ENCODE peak calls at places on chromosomes 11 and 22, in four cellular contexts. One of them, this sample, is unnamed.

GRCh38 chr11:72010529-72011233 is 12.0 kb downstream of the IL18BP start:
- DNase-seq in neural crest cell: no peak
- DNase-seq in endothelial cell: no peak
- DNase-seq in Peyer's patch: no peak
- DNase-seq in this sample: no peak

GRCh38 chr11:43789700-43790443 is 90.8 kb upstream of the ALKBH3 start:
- DNase-seq in endothelial cell: no peak
- DNase-seq in neural crest cell: no peak
- DNase-seq in Peyer's patch: no peak
- DNase-seq in this sample: no peak

GRCh38 chr11:111299111-111300026 is 1.0 kb downstream of the POU2AF3 start:
- DNase-seq in Peyer's patch: peak
- DNase-seq in endothelial cell: peak
- DNase-seq in neural crest cell: peak
- DNase-seq in this sample: peak

GRCh38 chr22:24333301-24333700 is 62.7 kb downstream of the SPECC1L start:
- DNase-seq in endothelial cell: no peak
- DNase-seq in neural crest cell: no peak
- DNase-seq in Peyer's patch: no peak
- DNase-seq in this sample: no peak

GRCh38 chr11:108620958-108621772 is 27.6 kb upstream of the EXPH5 start:
- DNase-seq in neural crest cell: no peak
- DNase-seq in Peyer's patch: no peak
- DNase-seq in endothelial cell: no peak
- DNase-seq in this sample: no peak

GRCh38 chr11:102186836-102187235 is 76.6 kb downstream of the YAP1 start:
- DNase-seq in endothelial cell: no peak
- DNase-seq in Peyer's patch: no peak
- DNase-seq in neural crest cell: peak
- DNase-seq in this sample: peak

GRCh38 chr22:43541462-43542407 is 129.9 kb downstream of the MPPED1 start:
- DNase-seq in Peyer's patch: no peak
- DNase-seq in neural crest cell: no peak
- DNase-seq in endothelial cell: no peak
- DNase-seq in this sample: no peak

GRCh38 chr11:76270387-76270786 is 64.1 kb upstream of the WNT11 start:
- DNase-seq in neural crest cell: no peak
- DNase-seq in endothelial cell: no peak
- DNase-seq in Peyer's patch: no peak
- DNase-seq in this sample: no peak

GRCh38 chr22:25749420-25750169 is 7.6 kb downstream of the MYO18B start:
- DNase-seq in neural crest cell: no peak
- DNase-seq in endothelial cell: no peak
- DNase-seq in Peyer's patch: no peak
- DNase-seq in this sample: no peak

GRCh38 chr11:68373810-68374501 is 61.6 kb downstream of the LRP5 start:
- DNase-seq in endothelial cell: no peak
- DNase-seq in neural crest cell: peak
- DNase-seq in Peyer's patch: no peak
- DNase-seq in this sample: peak

GRCh38 chr11:15119826-15120225 is 5.1 kb downstream of the INSC start:
- DNase-seq in endothelial cell: no peak
- DNase-seq in neural crest cell: no peak
- DNase-seq in Peyer's patch: no peak
- DNase-seq in this sample: no peak

GRCh38 chr11:65429724-65430405 is 7.3 kb downstream of the NEAT1 start:
- DNase-seq in Peyer's patch: peak
- DNase-seq in endothelial cell: no peak
- DNase-seq in neural crest cell: no peak
- DNase-seq in this sample: no peak

GRCh38 chr11:47995318-47995717 is 15.0 kb downstream of the PTPRJ start:
- DNase-seq in endothelial cell: no peak
- DNase-seq in neural crest cell: no peak
- DNase-seq in Peyer's patch: peak
- DNase-seq in this sample: no peak

GRCh38 chr22:45880732-45881523 is 96.0 kb downstream of the WNT7B start:
- DNase-seq in endothelial cell: no peak
- DNase-seq in Peyer's patch: peak
- DNase-seq in neural crest cell: peak
- DNase-seq in this sample: peak
- TF ChIP-seq CTCF in endothelial cell: no peak
- TF ChIP-seq CTCF in Peyer's patch: no peak
- TF ChIP-seq CTCF in neural crest cell: no peak
- TF ChIP-seq CTCF in this sample: peak

DNA sequence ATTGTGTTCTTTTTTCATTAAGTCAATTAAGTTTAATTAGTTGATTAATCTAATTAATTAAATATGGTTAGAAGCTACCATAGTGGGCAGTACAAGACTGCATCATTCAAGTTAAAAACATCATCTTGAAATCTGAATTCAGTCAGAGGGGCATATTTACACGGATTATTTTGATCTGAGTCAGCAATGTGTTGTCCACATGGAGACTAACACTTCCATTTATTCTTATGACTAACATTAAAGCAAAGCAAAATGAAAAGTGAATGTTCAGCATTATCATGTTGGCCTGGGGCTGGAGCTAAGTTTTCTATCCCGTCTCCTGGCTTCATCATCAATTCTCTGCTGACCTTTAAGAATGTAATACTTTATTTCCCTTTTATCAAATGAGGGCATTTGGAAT is 17.3 kb downstream of the FLI1 start:
- DNase-seq in endothelial cell: no peak
- DNase-seq in Peyer's patch: no peak
- DNase-seq in neural crest cell: no peak
- DNase-seq in this sample: no peak
- TF ChIP-seq CTCF in endothelial cell: no peak
- TF ChIP-seq CTCF in Peyer's patch: no peak
- TF ChIP-seq CTCF in neural crest cell: no peak
- TF ChIP-seq CTCF in this sample: no peak

GRCh38 chr22:37999236-37999635 is 14.9 kb upstream of the SOX10 start:
- DNase-seq in endothelial cell: no peak
- DNase-seq in Peyer's patch: no peak
- DNase-seq in neural crest cell: no peak
- DNase-seq in this sample: no peak

GRCh38 chr22:37996079-37996478 is 11.7 kb upstream of the SOX10 start:
- DNase-seq in neural crest cell: no peak
- DNase-seq in endothelial cell: no peak
- DNase-seq in Peyer's patch: no peak
- DNase-seq in this sample: no peak

GRCh38 chr22:37996515-37997246 is 12.3 kb upstream of the SOX10 start:
- DNase-seq in endothelial cell: no peak
- DNase-seq in neural crest cell: no peak
- DNase-seq in Peyer's patch: peak
- DNase-seq in this sample: no peak

GRCh38 chr22:37998543-37998942 is 14.2 kb upstream of the SOX10 start:
- DNase-seq in neural crest cell: no peak
- DNase-seq in Peyer's patch: no peak
- DNase-seq in endothelial cell: no peak
- DNase-seq in this sample: no peak

DNA sequence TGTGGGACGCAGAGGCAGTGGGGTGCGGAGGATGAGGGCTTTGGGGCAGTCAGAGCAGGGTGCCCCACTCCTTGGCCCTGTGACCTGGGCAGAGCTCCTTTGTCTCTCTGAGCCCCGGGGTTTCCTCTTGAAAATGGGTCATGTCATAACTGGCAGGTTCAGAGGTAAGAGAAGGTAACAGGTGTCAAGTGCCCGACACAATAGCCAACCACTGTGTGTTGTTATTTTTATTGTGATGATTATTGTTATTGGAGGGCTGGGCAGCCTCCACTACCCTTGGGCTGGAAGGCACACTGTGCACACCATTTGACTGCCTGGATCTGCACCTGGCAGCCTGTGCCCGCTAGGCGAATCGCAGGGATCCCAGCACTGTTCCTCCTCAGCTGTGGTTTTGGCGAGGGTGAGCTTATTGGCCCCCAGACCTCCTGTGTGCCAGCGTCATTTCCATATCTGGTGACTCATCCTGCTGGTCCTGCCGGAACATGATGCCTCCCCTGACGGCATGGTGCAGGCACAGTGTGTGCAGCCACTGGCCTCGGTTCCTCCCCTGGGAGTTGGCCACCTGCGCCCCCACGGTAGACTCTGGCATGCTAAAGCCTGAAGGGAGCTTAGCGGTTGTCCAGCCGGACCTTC is 15.4 kb upstream of the SOX10 start:
- DNase-seq in Peyer's patch: no peak
- DNase-seq in neural crest cell: no peak
- DNase-seq in endothelial cell: no peak
- DNase-seq in this sample: no peak
- TF ChIP-seq CTCF in Peyer's patch: no peak
- TF ChIP-seq CTCF in neural crest cell: no peak
- TF ChIP-seq CTCF in endothelial cell: no peak
- TF ChIP-seq CTCF in this sample: no peak

GRCh38 chr11:121446752-121447156 is 5.4 kb upstream of the SORL1 start:
- DNase-seq in endothelial cell: no peak
- DNase-seq in Peyer's patch: no peak
- DNase-seq in neural crest cell: no peak
- DNase-seq in this sample: peak
- TF ChIP-seq CTCF in endothelial cell: no peak
- TF ChIP-seq CTCF in Peyer's patch: no peak
- TF ChIP-seq CTCF in neural crest cell: no peak
- TF ChIP-seq CTCF in this sample: no peak

DNA sequence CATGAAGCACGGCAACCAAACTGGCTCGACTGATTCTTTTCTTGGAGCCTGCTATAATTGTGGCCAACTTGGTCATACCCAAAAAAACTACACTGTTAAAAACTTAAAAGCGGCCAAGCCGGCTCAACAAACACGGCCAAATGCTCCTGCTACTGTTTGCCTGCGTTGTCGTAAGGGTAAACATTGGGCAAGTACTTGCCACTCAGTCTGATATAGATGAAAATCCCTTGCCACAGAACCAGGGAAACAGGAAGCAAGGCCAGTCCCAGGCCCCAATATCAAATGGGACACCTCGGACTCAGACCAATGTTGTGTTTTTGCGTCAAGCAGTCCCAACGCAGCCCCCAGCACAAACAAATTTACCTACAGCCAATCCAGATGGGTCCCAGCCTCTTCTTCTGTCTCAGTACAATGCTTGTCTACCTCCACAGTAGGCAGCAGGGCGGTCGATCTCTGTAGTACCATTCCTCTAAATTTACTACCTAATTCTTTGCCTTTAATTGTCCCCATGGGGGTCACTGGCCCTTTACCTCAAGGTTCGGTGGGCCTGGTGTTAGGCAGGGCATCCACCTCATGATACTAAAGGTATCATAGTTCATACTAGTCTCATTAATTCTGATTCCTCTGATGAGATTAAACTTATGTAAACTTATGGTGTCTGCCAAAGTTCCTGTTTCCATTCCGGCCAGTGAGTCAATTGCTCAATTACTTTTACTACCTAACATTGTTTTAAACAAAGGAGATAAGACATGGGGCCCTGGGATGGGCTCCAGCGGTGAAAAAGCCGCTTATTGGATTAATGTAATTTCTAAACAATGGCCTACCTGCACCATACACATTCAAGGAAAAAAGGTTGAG is 3.7 kb upstream of the COMT start:
- DNase-seq in neural crest cell: no peak
- DNase-seq in endothelial cell: no peak
- DNase-seq in Peyer's patch: no peak
- DNase-seq in this sample: no peak
- TF ChIP-seq CTCF in neural crest cell: no peak
- TF ChIP-seq CTCF in endothelial cell: no peak
- TF ChIP-seq CTCF in Peyer's patch: no peak
- TF ChIP-seq CTCF in this sample: no peak

DNA sequence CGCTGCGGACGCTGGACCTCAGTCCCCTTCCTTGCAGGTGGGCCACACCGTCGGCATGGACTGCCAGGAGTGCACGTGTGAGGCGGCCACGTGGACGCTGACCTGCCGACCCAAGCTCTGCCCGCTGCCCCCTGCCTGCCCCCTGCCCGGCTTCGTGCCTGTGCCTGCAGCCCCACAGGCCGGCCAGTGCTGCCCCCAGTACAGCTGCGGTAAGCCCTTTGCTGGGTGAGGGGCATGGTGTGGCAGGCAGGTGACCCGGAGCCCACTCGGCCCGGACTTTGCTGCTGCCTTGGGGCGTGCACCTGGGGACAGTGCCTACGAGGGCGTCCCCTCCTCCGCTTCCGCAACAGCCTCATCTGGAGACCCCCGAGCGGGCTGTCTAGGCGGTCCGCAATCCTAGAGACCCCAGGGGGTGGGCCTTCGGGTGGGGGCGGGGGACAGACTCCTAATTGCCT is 25.4 kb upstream of the MUC5B start:
- DNase-seq in endothelial cell: no peak
- DNase-seq in Peyer's patch: peak
- DNase-seq in neural crest cell: no peak
- DNase-seq in this sample: no peak
- TF ChIP-seq CTCF in endothelial cell: no peak
- TF ChIP-seq CTCF in Peyer's patch: no peak
- TF ChIP-seq CTCF in neural crest cell: no peak
- TF ChIP-seq CTCF in this sample: no peak

GRCh38 chr22:48556751-48557150 is 1270.9 kb downstream of the BRD1 start:
- DNase-seq in neural crest cell: no peak
- DNase-seq in Peyer's patch: no peak
- DNase-seq in endothelial cell: no peak
- DNase-seq in this sample: no peak

GRCh38 chr22:48553694-48554308 is 1273.9 kb downstream of the BRD1 start:
- DNase-seq in endothelial cell: no peak
- DNase-seq in Peyer's patch: no peak
- DNase-seq in neural crest cell: no peak
- DNase-seq in this sample: no peak

GRCh38 chr22:48553119-48553518 is 1274.6 kb downstream of the BRD1 start:
- DNase-seq in Peyer's patch: no peak
- DNase-seq in endothelial cell: no peak
- DNase-seq in neural crest cell: no peak
- DNase-seq in this sample: no peak

GRCh38 chr22:48555606-48556005 is 1272.1 kb downstream of the BRD1 start:
- DNase-seq in Peyer's patch: no peak
- DNase-seq in neural crest cell: no peak
- DNase-seq in endothelial cell: no peak
- DNase-seq in this sample: no peak

GRCh38 chr22:48554893-48555552 is 1272.7 kb downstream of the BRD1 start:
- DNase-seq in Peyer's patch: no peak
- DNase-seq in neural crest cell: peak
- DNase-seq in endothelial cell: peak
- DNase-seq in this sample: peak
- TF ChIP-seq CTCF in Peyer's patch: no peak
- TF ChIP-seq CTCF in neural crest cell: peak
- TF ChIP-seq CTCF in endothelial cell: no peak
- TF ChIP-seq CTCF in this sample: peak